ENCODE peak calls at places on chromosome 5, in four cellular contexts. X is dorsolateral prefrontal cortex, L is brain microvascular endothelial cell, T is OCI-LY7. G is an unnamed sample.

GRCh38 chr5:36664762-36665161 is 58.4 kb downstream of the SLC1A3 start:
- DNase-seq in X (peak), L (no peak), T (no peak), G (no peak)

GRCh38 chr5:81513468-81513867 is 119.5 kb upstream of the ACOT12 start:
- DNase-seq in X (no peak), L (no peak), T (no peak), G (no peak)

GRCh38 chr5:142747034-142747433 is 23.1 kb upstream of the ARHGAP26 start:
- DNase-seq in X (no peak), L (no peak), T (no peak), G (no peak)

GRCh38 chr5:137294604-137295003 is 204.5 kb downstream of the SPOCK1 start:
- DNase-seq in X (no peak), L (no peak), T (no peak), G (no peak)

GRCh38 chr5:72005676-72006075 is 101.6 kb upstream of the MAP1B start:
- DNase-seq in X (no peak), L (no peak), T (no peak), G (no peak)

GRCh38 chr5:112977440-112977861 is 853 bp downstream of the DCP2 start:
- DNase-seq in X (no peak), L (no peak), T (peak), G (no peak)

GRCh38 chr5:17365756-17366155 is 132.3 kb upstream of the TAF11L2 start:
- DNase-seq in X (no peak), L (peak), T (no peak), G (peak)

GRCh38 chr5:107705390-107706014 is 34.8 kb upstream of the EFNA5 start:
- DNase-seq in X (no peak), L (peak), T (no peak), G (no peak)

DNA sequence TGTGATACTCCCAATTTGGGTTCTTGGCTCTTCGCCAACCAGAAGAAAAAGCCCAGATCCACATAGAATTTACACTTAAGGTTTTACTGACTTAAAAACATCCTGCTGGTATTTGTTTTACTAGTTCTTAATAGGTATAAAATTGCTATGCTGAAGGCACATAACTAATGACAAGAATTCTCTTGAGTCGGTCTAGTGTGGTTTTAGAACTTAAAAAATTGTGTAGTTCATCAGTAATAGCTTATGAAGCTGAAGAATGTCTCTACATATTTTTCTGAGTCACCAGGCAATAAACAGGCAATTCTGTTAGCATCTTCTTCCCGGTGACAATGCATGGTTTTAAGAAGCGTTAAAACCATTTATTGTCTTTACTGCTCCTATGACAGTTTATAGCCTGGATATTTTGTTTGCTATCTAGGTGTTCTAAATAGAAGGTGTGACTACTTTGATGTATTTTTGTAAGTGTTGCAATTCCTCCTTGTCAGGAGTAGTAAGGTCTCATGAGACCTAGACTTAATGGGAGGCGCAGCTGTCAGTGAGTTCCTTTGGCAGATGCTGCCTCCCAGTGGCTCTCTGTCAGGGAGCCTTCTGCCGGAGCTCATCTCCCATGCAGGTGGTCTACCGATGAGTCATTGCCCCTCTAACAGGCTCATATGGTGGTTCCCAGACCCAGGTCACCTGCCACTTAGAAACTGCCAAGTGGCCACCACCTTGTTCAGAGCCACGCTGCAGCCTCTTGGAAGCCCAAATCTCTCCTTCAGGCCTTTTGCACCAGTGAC is 173.8 kb downstream of the MAST4 start:
- DNase-seq in X (no peak), L (no peak), T (peak), G (peak)
- TF ChIP-seq CTCF in X (peak), L (peak), T (peak), G (peak)

GRCh38 chr5:3509290-3509689 is 86.3 kb upstream of the IRX1 start:
- DNase-seq in X (no peak), L (no peak), T (no peak), G (no peak)
- TF ChIP-seq CTCF in X (no peak), L (no peak), T (peak), G (no peak)

GRCh38 chr5:8576178-8576577 is 707.2 kb downstream of the MTRR start:
- DNase-seq in X (no peak), L (no peak), T (no peak), G (no peak)
- TF ChIP-seq CTCF in X (no peak), L (no peak), T (no peak), G (no peak)

GRCh38 chr5:169226904-169227303 is 74.0 kb downstream of the SLIT3 start:
- DNase-seq in X (no peak), L (no peak), T (no peak), G (no peak)
- TF ChIP-seq CTCF in X (no peak), L (no peak), T (no peak), G (no peak)

DNA sequence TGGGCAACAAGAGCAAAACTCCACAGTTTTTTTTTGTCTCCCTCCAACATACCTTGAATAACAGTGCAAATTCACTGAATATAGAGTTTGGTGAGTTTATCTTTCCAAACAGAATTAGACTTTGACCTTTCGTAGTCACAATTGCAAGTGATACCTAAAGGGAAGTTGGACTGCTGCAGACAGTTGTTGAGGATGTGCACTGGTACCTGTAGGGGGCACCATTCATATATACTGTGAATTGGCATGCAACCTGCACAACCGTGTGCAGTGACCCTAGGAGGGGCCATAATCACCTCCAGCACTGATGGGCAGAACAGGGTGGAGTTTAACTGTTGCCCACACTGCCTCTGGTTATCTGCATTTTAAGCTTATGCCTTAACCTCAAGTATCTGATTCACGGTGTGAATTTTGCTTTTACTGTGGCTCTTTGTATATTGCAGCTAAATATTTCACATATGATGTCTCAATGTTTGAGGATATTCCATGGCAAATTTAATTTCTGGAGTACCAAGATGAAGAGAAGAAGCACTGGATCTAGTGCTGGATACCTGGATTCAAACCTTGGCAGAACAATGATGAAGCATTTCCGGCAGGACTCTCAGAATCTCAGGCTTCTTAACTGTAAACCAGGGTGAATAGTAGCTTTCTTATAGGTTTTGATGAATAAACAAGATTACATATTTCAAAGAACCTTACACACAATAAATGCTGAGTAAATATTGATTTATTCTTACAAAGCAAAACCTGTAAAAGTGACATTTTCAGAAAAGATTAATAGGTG is 144.4 kb downstream of the ACTBL2 start:
- DNase-seq in X (no peak), L (no peak), T (peak), G (peak)
- TF ChIP-seq CTCF in X (peak), L (peak), T (peak), G (peak)

DNA sequence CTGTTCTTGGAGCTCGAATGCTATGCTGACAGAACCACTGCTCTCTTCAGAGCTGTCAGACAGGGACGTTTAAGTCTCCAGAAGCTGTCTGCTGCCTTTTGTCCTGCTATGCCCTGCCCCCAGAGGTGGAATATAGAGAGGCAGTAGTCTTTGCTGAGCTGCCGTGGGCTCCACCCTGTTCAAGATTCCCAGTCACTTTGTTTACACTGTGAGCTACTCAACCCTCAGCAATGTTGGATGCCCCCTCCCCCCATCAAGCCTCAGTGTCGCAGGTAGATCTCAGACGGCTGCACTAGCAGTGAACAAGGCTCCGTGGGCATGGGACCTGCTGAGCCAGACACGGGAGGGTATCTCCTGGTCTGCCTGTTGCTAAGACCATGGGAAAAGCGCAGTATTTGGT is 344.2 kb downstream of the TMEM161B start:
- DNase-seq in X (no peak), L (no peak), T (no peak), G (no peak)
- TF ChIP-seq CTCF in X (no peak), L (no peak), T (no peak), G (no peak)

DNA sequence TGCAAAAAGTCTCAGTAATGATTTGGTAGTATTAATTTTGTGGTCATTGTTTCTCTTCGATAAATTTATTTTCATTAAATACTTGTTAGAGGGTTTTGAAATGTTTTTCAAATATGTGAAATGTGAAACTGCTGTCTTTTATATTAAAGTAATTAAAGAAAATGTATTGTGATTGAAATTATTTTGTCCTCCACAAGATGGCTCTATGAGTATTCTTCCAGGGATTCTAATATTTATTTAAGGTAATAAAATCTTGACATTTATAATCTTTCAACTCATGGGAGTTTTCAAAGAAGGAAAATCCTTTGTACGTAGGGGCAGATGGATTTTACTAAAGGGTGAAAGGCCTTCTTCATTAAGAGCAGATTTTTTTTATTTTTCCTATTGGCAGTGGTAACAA is 19.3 kb downstream of the ISOC1 start:
- DNase-seq in X (no peak), L (no peak), T (no peak), G (no peak)
- TF ChIP-seq CTCF in X (peak), L (no peak), T (peak), G (peak)

DNA sequence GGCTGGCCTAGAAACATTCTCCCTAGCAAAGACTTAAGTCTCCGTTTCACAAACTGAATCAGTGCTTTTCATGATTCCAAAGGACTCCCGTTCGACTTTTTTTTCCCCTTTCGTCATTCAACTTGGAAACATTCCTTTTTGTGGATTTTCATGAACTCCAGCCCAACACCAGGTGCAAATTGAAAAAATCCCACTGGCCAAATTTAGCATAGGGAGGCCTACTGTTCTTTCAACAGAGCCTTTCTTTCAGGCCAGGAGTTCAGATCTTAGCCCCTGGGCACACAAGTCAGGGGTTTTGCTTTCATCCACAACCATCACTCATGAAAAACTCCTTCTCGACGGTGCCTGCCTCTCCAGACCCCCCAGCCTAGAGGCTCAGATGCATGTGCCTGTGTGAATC is 285.3 kb downstream of the PIK3R1 start:
- DNase-seq in X (no peak), L (no peak), T (no peak), G (no peak)
- TF ChIP-seq CTCF in X (no peak), L (no peak), T (no peak), G (no peak)

DNA sequence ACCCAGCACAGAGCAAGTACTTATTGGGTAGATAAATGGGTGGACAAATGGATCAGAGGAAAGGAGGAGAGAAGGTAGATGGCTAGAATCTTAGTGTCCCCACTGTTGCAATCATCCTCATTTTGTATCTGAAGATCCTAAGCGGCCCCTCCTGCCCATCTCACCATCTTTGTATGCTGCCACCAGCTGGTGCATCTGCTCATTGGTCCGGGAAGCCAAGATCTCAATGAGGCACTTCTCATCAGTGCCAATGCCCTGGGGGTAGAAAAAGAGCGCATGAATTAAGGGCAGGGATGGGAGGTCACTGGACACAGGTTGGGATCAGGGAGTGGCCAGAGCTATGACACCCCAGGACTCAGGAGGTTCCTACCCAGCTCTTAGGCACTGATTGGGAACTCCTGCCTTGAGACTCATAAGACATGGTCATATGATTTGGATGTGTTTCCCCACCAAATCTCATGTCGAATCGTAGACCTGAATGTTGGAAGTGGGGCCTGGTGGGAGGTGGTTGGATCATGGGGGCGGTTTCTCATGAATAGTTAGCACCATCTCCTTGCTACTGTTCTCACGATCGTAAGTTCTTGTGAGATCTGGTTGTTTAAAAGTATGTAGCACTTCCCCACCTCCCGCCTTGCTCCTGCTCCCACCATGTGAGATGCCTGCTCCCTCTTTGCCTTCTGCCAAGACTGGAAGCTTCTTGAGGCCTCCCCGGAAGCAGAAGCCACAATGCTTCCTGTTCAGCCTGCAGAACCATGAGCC is 20.3 kb downstream of the ANXA6 start:
- DNase-seq in X (no peak), L (no peak), T (no peak), G (no peak)
- TF ChIP-seq CTCF in X (no peak), L (no peak), T (peak), G (no peak)

G was measured in HFFc6.